ENCODE peak calls at places on chromosomes 5 and 9, in six cellular contexts. A, E, D, P, U and M are unnamed samples.

GRCh38 chr5:98454904-98455303 is 318.6 kb upstream of the RGMB start:
- DNase-seq in D (peak), U (peak), A (no peak), P (peak), E (no peak), M (no peak)

GRCh38 chr5:66891184-66891925 is 295.2 kb downstream of the MAST4 start:
- DNase-seq in D (peak), E (no peak), A (no peak), U (no peak), P (no peak), M (no peak)

GRCh38 chr5:8663374-8663773 is 794.4 kb downstream of the MTRR start:
- DNase-seq in U (no peak), E (no peak), D (no peak), P (no peak), A (no peak), M (no peak)

GRCh38 chr5:43772601-43773031 is 169.6 kb downstream of the NNT start:
- DNase-seq in A (no peak), P (peak), U (no peak), E (no peak), D (peak), M (no peak)

GRCh38 chr5:144549580-144549979 is 378.9 kb downstream of the KCTD16 start:
- DNase-seq in E (peak), P (peak), A (no peak), U (peak), D (no peak), M (no peak)

GRCh38 chr5:170437621-170438375 is 48.6 kb upstream of the KCNMB1 start:
- DNase-seq in D (no peak), U (no peak), P (no peak), A (no peak), E (no peak), M (no peak)

GRCh38 chr9:130962418-130963316 is 23.6 kb upstream of the FIBCD1 start:
- DNase-seq in P (peak), U (no peak), D (peak), E (no peak), A (no peak), M (no peak)

GRCh38 chr9:68515304-68516017 is 25.2 kb downstream of the TMEM252 start:
- DNase-seq in D (no peak), A (no peak), P (no peak), U (no peak), E (no peak), M (no peak)

GRCh38 chr5:65970481-65971367 is 44.3 kb downstream of the ERBIN start:
- DNase-seq in D (no peak), U (no peak), P (no peak), A (no peak), E (no peak), M (no peak)

GRCh38 chr5:172418847-172419810 is 35.2 kb downstream of the SH3PXD2B start:
- DNase-seq in D (peak), E (peak), U (no peak), A (no peak), P (no peak), M (no peak)

GRCh38 chr9:137087409-137087925 is 682 bp downstream of the MAN1B1 start:
- DNase-seq in A (no peak), P (no peak), E (no peak), U (peak), D (no peak), M (no peak)